ENCODE peak calls at places on chromosomes 2 and 18, in nine cellular contexts. O is A549, R is spleen, M is right lobe of liver, F is adrenal gland, U is IMR-90, W is ovary, Y is tibial nerve, D is transverse colon. I is an unnamed sample.
A peak's percentile ranks its signal among the peaks of the same experiment; 100 is the strongest.

GRCh38 chr18:62187543-62188378 is 706 bp downstream of the RELCH start:
- DNase-seq in O (peak; percentile 4), R (no peak), M (peak; percentile 51), F (peak; percentile 66), U (peak; percentile 21), W (peak; percentile 17), Y (peak; percentile 6), D (peak; percentile 47), I (peak; percentile 33)

GRCh38 chr18:66513996-66514395 is 89.9 kb downstream of the CDH19 start:
- DNase-seq in O (no peak), R (no peak), M (no peak), F (no peak), U (no peak), W (no peak), Y (no peak), D (no peak), I (no peak)

GRCh38 chr2:66901344-66901743 is 466.4 kb downstream of the MEIS1 start:
- DNase-seq in O (no peak), R (no peak), M (no peak), F (no peak), U (no peak), W (no peak), Y (no peak), D (no peak), I (peak; percentile 14)

GRCh38 chr18:49464718-49465598 is 4.5 kb upstream of the DYM start:
- DNase-seq in O (peak; percentile 20), R (no peak), M (no peak), F (no peak), U (peak; percentile 28), W (no peak), Y (no peak), D (no peak), I (no peak)

GRCh38 chr2:174327559-174327897 is 7.2 kb upstream of the SP9 start:
- DNase-seq in O (no peak), R (no peak), M (no peak), F (no peak), U (no peak), W (no peak), Y (no peak), D (no peak), I (no peak)

GRCh38 chr2:68766378-68766845 is 31.8 kb downstream of the ARHGAP25 start:
- DNase-seq in O (no peak), R (peak; percentile 90), M (peak; percentile 59), F (peak; percentile 76), U (peak; percentile 73), W (peak; percentile 58), Y (peak; percentile 53), D (peak; percentile 56), I (peak; percentile 65)

GRCh38 chr18:13511961-13512572 is 214.3 kb downstream of the FAM210A start:
- DNase-seq in O (no peak), R (no peak), M (no peak), F (no peak), U (no peak), W (no peak), Y (no peak), D (no peak), I (no peak)

GRCh38 chr2:100894531-100895156 is 74.7 kb downstream of the NPAS2 start:
- DNase-seq in O (no peak), R (no peak), M (peak; percentile 12), F (no peak), U (no peak), W (no peak), Y (no peak), D (no peak), I (no peak)

GRCh38 chr2:192030289-192030688 is 164.4 kb downstream of the TMEFF2 start:
- DNase-seq in O (no peak), R (no peak), M (no peak), F (no peak), U (peak; percentile 12), W (no peak), Y (no peak), D (no peak), I (no peak)

GRCh38 chr18:61637319-61637718 is 255.5 kb downstream of the RNF152 start:
- DNase-seq in O (no peak), R (no peak), M (peak; percentile 88), F (no peak), U (no peak), W (no peak), Y (no peak), D (peak; percentile 66), I (no peak)

GRCh38 chr18:52343731-52344340 is 3.8 kb downstream of the DCC start:
- DNase-seq in O (no peak), R (no peak), M (no peak), F (no peak), U (no peak), W (no peak), Y (no peak), D (no peak), I (no peak)

GRCh38 chr2:42722328-42723190 is 41.4 kb downstream of the OXER1 start:
- DNase-seq in O (peak; percentile 42), R (no peak), M (no peak), F (peak; percentile 92), U (peak; percentile 89), W (peak; percentile 81), Y (peak; percentile 58), D (peak; percentile 13), I (peak; percentile 77)

GRCh38 chr18:217532-218334 is 50.1 kb downstream of the THOC1 start:
- DNase-seq in O (no peak), R (no peak), M (no peak), F (no peak), U (no peak), W (no peak), Y (no peak), D (no peak), I (no peak)

GRCh38 chr2:10346929-10347558 is 44.3 kb downstream of the HPCAL1 start:
- DNase-seq in O (no peak), R (no peak), M (no peak), F (no peak), U (peak; percentile 41), W (no peak), Y (no peak), D (no peak), I (no peak)

GRCh38 chr2:119809329-119810038 is 49.8 kb downstream of the PTPN4 start:
- DNase-seq in O (peak; percentile 21), R (no peak), M (no peak), F (no peak), U (peak; percentile 89), W (no peak), Y (no peak), D (no peak), I (no peak)

GRCh38 chr2:156511803-156512202 is 75.6 kb downstream of the GPD2 start:
- DNase-seq in O (no peak), R (no peak), M (no peak), F (no peak), U (no peak), W (no peak), Y (no peak), D (no peak), I (no peak)

GRCh38 chr2:15561574-15562344 is 625 bp upstream of the NBAS start:
- DNase-seq in O (peak; percentile 30), R (no peak), M (no peak), F (no peak), U (peak; percentile 34), W (peak; percentile 23), Y (peak; percentile 10), D (peak; percentile 33), I (peak; percentile 88)

GRCh38 chr2:68357608-68358337 is 7.3 kb upstream of the PLEK start:
- DNase-seq in O (peak; percentile 67), R (no peak), M (peak; percentile 50), F (peak; percentile 73), U (peak; percentile 58), W (peak; percentile 33), Y (peak; percentile 33), D (peak; percentile 33), I (peak; percentile 61)

GRCh38 chr2:12558519-12558918 is 158.2 kb upstream of the TRIB2 start:
- DNase-seq in O (no peak), R (no peak), M (no peak), F (no peak), U (no peak), W (no peak), Y (no peak), D (no peak), I (no peak)
- H3K27ac ChIP-seq in O (no peak overlapping the region), R (no peak overlapping the region), M (no peak overlapping the region), F (no peak overlapping the region), U (no peak overlapping the region), W (no peak overlapping the region), Y (no peak overlapping the region), D (no peak overlapping the region), I (no peak overlapping the region)

GRCh38 chr2:74423226-74424095 is 1.9 kb downstream of the WDR54 start:
- DNase-seq in O (no peak), R (no peak), M (peak; percentile 49), F (no peak), U (no peak), W (no peak), Y (no peak), D (no peak), I (no peak)

GRCh38 chr2:74424139-74424992 is 2.8 kb downstream of the WDR54 start:
- DNase-seq in O (no peak), R (peak; percentile 14), M (no peak), F (no peak), U (no peak), W (no peak), Y (no peak), D (no peak), I (no peak)

GRCh38 chr2:74426181-74426758 is 4.7 kb downstream of the WDR54 start:
- DNase-seq in O (no peak), R (peak; percentile 69), M (peak; percentile 48), F (no peak), U (no peak), W (no peak), Y (no peak), D (no peak), I (no peak)

GRCh38 chr2:74425523-74425922 is 4.0 kb downstream of the WDR54 start:
- DNase-seq in O (no peak), R (no peak), M (no peak), F (no peak), U (no peak), W (no peak), Y (no peak), D (no peak), I (no peak)

DNA sequence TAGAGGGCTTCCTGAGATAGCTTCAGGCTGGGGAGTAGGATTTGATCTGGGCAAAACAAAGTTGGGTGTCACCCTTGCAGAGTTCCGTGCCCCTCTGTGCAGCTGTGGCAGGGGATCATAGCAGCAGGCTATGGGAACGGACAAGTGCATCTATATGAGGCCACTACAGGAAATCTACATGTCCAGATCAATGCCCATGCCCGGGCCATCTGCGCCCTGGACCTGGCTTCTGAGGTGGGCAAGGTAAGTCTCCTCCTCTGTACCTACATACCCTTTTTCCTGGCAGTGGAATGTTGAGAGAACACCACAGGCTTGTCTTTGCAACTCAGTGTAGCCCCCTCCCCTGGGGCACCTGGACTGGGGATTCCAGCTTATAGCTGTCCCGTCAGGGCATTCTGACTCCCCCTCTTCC is 3.5 kb downstream of the WDR54 start:
- DNase-seq in O (no peak), R (peak; percentile 65), M (no peak), F (no peak), U (no peak), W (no peak), Y (no peak), D (no peak), I (no peak)
- TF ChIP-seq POLR2A in O (no peak), R (no peak), M (no peak), F (no peak), U (no peak), W (no peak), Y (no peak), D (no peak), I (no peak)

GRCh38 chr18:35084494-35085449 is 43.6 kb downstream of the MAPRE2 start:
- DNase-seq in O (no peak), R (no peak), M (peak; percentile 69), F (no peak), U (no peak), W (no peak), Y (no peak), D (no peak), I (no peak)
- H3K4me1 ChIP-seq in O (no peaks in the 10 kb centered on the region), R (peaks cover 35% of the 10 kb centered on the region), M (no peaks in the 10 kb centered on the region), F (peaks cover 3% of the 10 kb centered on the region), U (peaks cover 2% of the 10 kb centered on the region), W (peaks cover 4% of the 10 kb centered on the region), Y (peaks cover 18% of the 10 kb centered on the region), D (no peaks in the 10 kb centered on the region), I (peaks cover 5% of the 10 kb centered on the region)

GRCh38 chr18:9380101-9380500 is 45.5 kb downstream of the TWSG1 start:
- DNase-seq in O (no peak), R (no peak), M (no peak), F (no peak), U (peak; percentile 48), W (no peak), Y (no peak), D (no peak), I (no peak)
- H3K27ac ChIP-seq in O (no peak overlapping the region), R (no peak overlapping the region), M (no peak overlapping the region), F (no peak overlapping the region), U (peak overlapping the region; percentile 45), W (no peak overlapping the region), Y (no peak overlapping the region), D (peak overlapping the region; percentile 32), I (no peak overlapping the region)